ENCODE peak calls at places on chromosomes 2 and 18, in four cellular contexts. One of them, this sample, is unnamed.

GRCh38 chr2:65396348-65397026 is 35.9 kb downstream of the SPRED2 start:
- DNase-seq in Calu3: no peak
- DNase-seq in activated naive CD8-positive, alpha-beta T cell treated with anti-CD3 and anti-CD28 coated beads, Interleukin-2, amount 50 U/mL, for 24 hours: no peak
- DNase-seq in choroid plexus epithelial cell: peak; percentile 44
- DNase-seq in this sample: no peak

GRCh38 chr2:63086687-63087086 is 36.1 kb downstream of the OTX1 start:
- DNase-seq in Calu3: no peak
- DNase-seq in activated naive CD8-positive, alpha-beta T cell treated with anti-CD3 and anti-CD28 coated beads, Interleukin-2, amount 50 U/mL, for 24 hours: no peak
- DNase-seq in choroid plexus epithelial cell: no peak
- DNase-seq in this sample: no peak

GRCh38 chr18:46333371-46334199 is 229.4 kb downstream of the HAUS1 start:
- DNase-seq in Calu3: peak; percentile 19
- DNase-seq in activated naive CD8-positive, alpha-beta T cell treated with anti-CD3 and anti-CD28 coated beads, Interleukin-2, amount 50 U/mL, for 24 hours: peak; percentile 28
- DNase-seq in choroid plexus epithelial cell: peak; percentile 16
- DNase-seq in this sample: peak; percentile 70

GRCh38 chr2:160498147-160498546 is 4.5 kb upstream of the RBMS1 start:
- DNase-seq in Calu3: no peak
- DNase-seq in activated naive CD8-positive, alpha-beta T cell treated with anti-CD3 and anti-CD28 coated beads, Interleukin-2, amount 50 U/mL, for 24 hours: no peak
- DNase-seq in choroid plexus epithelial cell: no peak
- DNase-seq in this sample: no peak

GRCh38 chr2:19352946-19353720 is 5.3 kb downstream of the OSR1 start:
- DNase-seq in Calu3: no peak
- DNase-seq in activated naive CD8-positive, alpha-beta T cell treated with anti-CD3 and anti-CD28 coated beads, Interleukin-2, amount 50 U/mL, for 24 hours: no peak
- DNase-seq in choroid plexus epithelial cell: no peak
- DNase-seq in this sample: no peak

GRCh38 chr2:112012556-112012955 is 42.5 kb upstream of the TMEM87B start:
- DNase-seq in Calu3: no peak
- DNase-seq in activated naive CD8-positive, alpha-beta T cell treated with anti-CD3 and anti-CD28 coated beads, Interleukin-2, amount 50 U/mL, for 24 hours: no peak
- DNase-seq in choroid plexus epithelial cell: no peak
- DNase-seq in this sample: no peak

GRCh38 chr2:150255528-150255927 is 231.9 kb downstream of the RND3 start:
- DNase-seq in Calu3: no peak
- DNase-seq in activated naive CD8-positive, alpha-beta T cell treated with anti-CD3 and anti-CD28 coated beads, Interleukin-2, amount 50 U/mL, for 24 hours: no peak
- DNase-seq in choroid plexus epithelial cell: peak; percentile 59
- DNase-seq in this sample: no peak

GRCh38 chr2:45902379-45902778 is 250.9 kb downstream of the PRKCE start:
- DNase-seq in Calu3: no peak
- DNase-seq in activated naive CD8-positive, alpha-beta T cell treated with anti-CD3 and anti-CD28 coated beads, Interleukin-2, amount 50 U/mL, for 24 hours: no peak
- DNase-seq in choroid plexus epithelial cell: no peak
- DNase-seq in this sample: no peak

GRCh38 chr2:27833931-27834330 is 56.3 kb downstream of the RBKS start:
- DNase-seq in Calu3: no peak
- DNase-seq in activated naive CD8-positive, alpha-beta T cell treated with anti-CD3 and anti-CD28 coated beads, Interleukin-2, amount 50 U/mL, for 24 hours: no peak
- DNase-seq in choroid plexus epithelial cell: peak; percentile 39
- DNase-seq in this sample: no peak

GRCh38 chr2:100708333-100708732 is 111.6 kb upstream of the NPAS2 start:
- DNase-seq in Calu3: no peak
- DNase-seq in activated naive CD8-positive, alpha-beta T cell treated with anti-CD3 and anti-CD28 coated beads, Interleukin-2, amount 50 U/mL, for 24 hours: no peak
- DNase-seq in choroid plexus epithelial cell: no peak
- DNase-seq in this sample: no peak

This sample was measured in SJCRH30.